ENCODE peak calls at places on chromosomes 7 and 10, in seven cellular contexts. One of them, this sample, is unnamed.

GRCh38 chr10:110651044-110651958 is 7.2 kb downstream of the RBM20 start:
- DNase-seq in cardiac fibroblast: peak; percentile 44
- DNase-seq in M059J: peak; percentile 97
- DNase-seq in thoracic aorta: no peak
- DNase-seq in NCI-H526: peak; percentile 48
- DNase-seq in COR-L47: no peak
- DNase-seq in stimulated activated CD4-positive, alpha-beta T cell treated with anti-CD3 and anti-CD28 coated beads, Interleukin-15, amount 100 ng/mL, for 1 hour: no peak
- DNase-seq in this sample: peak; percentile 93

GRCh38 chr7:100685631-100686145 is 8.4 kb downstream of the GIGYF1 start:
- DNase-seq in M059J: no peak
- DNase-seq in COR-L47: no peak
- DNase-seq in NCI-H526: no peak
- DNase-seq in cardiac fibroblast: no peak
- DNase-seq in stimulated activated CD4-positive, alpha-beta T cell treated with anti-CD3 and anti-CD28 coated beads, Interleukin-15, amount 100 ng/mL, for 1 hour: no peak
- DNase-seq in thoracic aorta: no peak
- DNase-seq in this sample: no peak

GRCh38 chr10:118447478-118447877 is 105.4 kb upstream of the FAM204A start:
- DNase-seq in M059J: peak; percentile 45
- DNase-seq in NCI-H526: no peak
- DNase-seq in thoracic aorta: no peak
- DNase-seq in cardiac fibroblast: peak; percentile 14
- DNase-seq in COR-L47: no peak
- DNase-seq in stimulated activated CD4-positive, alpha-beta T cell treated with anti-CD3 and anti-CD28 coated beads, Interleukin-15, amount 100 ng/mL, for 1 hour: no peak
- DNase-seq in this sample: peak; percentile 74

GRCh38 chr10:62726142-62726541 is 78.4 kb upstream of the ADO start:
- DNase-seq in cardiac fibroblast: no peak
- DNase-seq in NCI-H526: no peak
- DNase-seq in stimulated activated CD4-positive, alpha-beta T cell treated with anti-CD3 and anti-CD28 coated beads, Interleukin-15, amount 100 ng/mL, for 1 hour: no peak
- DNase-seq in M059J: peak; percentile 26
- DNase-seq in COR-L47: no peak
- DNase-seq in thoracic aorta: no peak
- DNase-seq in this sample: no peak

GRCh38 chr7:129607471-129608120 is 3.9 kb upstream of the NRF1 start:
- DNase-seq in stimulated activated CD4-positive, alpha-beta T cell treated with anti-CD3 and anti-CD28 coated beads, Interleukin-15, amount 100 ng/mL, for 1 hour: no peak
- DNase-seq in M059J: peak; percentile 54
- DNase-seq in COR-L47: peak; percentile 26
- DNase-seq in thoracic aorta: no peak
- DNase-seq in NCI-H526: peak; percentile 12
- DNase-seq in cardiac fibroblast: peak; percentile 64
- DNase-seq in this sample: peak; percentile 42

GRCh38 chr7:41979834-41980307 is 257.1 kb downstream of the GLI3 start:
- DNase-seq in thoracic aorta: no peak
- DNase-seq in stimulated activated CD4-positive, alpha-beta T cell treated with anti-CD3 and anti-CD28 coated beads, Interleukin-15, amount 100 ng/mL, for 1 hour: no peak
- DNase-seq in cardiac fibroblast: peak; percentile 64
- DNase-seq in M059J: peak; percentile 50
- DNase-seq in NCI-H526: no peak
- DNase-seq in COR-L47: no peak
- DNase-seq in this sample: peak; percentile 45

GRCh38 chr7:151249034-151249731 is 689 bp upstream of the SMARCD3 start:
- DNase-seq in thoracic aorta: no peak
- DNase-seq in M059J: peak; percentile 57
- DNase-seq in COR-L47: no peak
- DNase-seq in cardiac fibroblast: peak; percentile 64
- DNase-seq in stimulated activated CD4-positive, alpha-beta T cell treated with anti-CD3 and anti-CD28 coated beads, Interleukin-15, amount 100 ng/mL, for 1 hour: no peak
- DNase-seq in NCI-H526: no peak
- DNase-seq in this sample: peak; percentile 67

GRCh38 chr10:95430231-95430951 is 130.8 kb downstream of the SORBS1 start:
- DNase-seq in M059J: peak; percentile 61
- DNase-seq in NCI-H526: peak; percentile 44
- DNase-seq in cardiac fibroblast: peak; percentile 66
- DNase-seq in thoracic aorta: no peak
- DNase-seq in stimulated activated CD4-positive, alpha-beta T cell treated with anti-CD3 and anti-CD28 coated beads, Interleukin-15, amount 100 ng/mL, for 1 hour: no peak
- DNase-seq in COR-L47: no peak
- DNase-seq in this sample: peak; percentile 49

GRCh38 chr10:48273741-48274140 is 755 bp downstream of the FRMPD2 start:
- DNase-seq in M059J: peak; percentile 52
- DNase-seq in COR-L47: no peak
- DNase-seq in thoracic aorta: no peak
- DNase-seq in stimulated activated CD4-positive, alpha-beta T cell treated with anti-CD3 and anti-CD28 coated beads, Interleukin-15, amount 100 ng/mL, for 1 hour: no peak
- DNase-seq in cardiac fibroblast: peak; percentile 13
- DNase-seq in NCI-H526: no peak
- DNase-seq in this sample: no peak

GRCh38 chr10:26534384-26534783 is 96.2 kb downstream of the APBB1IP start:
- DNase-seq in NCI-H526: no peak
- DNase-seq in M059J: no peak
- DNase-seq in thoracic aorta: no peak
- DNase-seq in cardiac fibroblast: no peak
- DNase-seq in stimulated activated CD4-positive, alpha-beta T cell treated with anti-CD3 and anti-CD28 coated beads, Interleukin-15, amount 100 ng/mL, for 1 hour: no peak
- DNase-seq in COR-L47: no peak
- DNase-seq in this sample: no peak

GRCh38 chr10:71548494-71548846 is 151.8 kb downstream of the CDH23 start:
- DNase-seq in cardiac fibroblast: peak; percentile 13
- DNase-seq in M059J: no peak
- DNase-seq in thoracic aorta: no peak
- DNase-seq in NCI-H526: no peak
- DNase-seq in COR-L47: no peak
- DNase-seq in stimulated activated CD4-positive, alpha-beta T cell treated with anti-CD3 and anti-CD28 coated beads, Interleukin-15, amount 100 ng/mL, for 1 hour: no peak
- DNase-seq in this sample: no peak

GRCh38 chr10:24463683-24464426 is 254.9 kb downstream of the KIAA1217 start:
- DNase-seq in cardiac fibroblast: peak; percentile 91
- DNase-seq in thoracic aorta: no peak
- DNase-seq in COR-L47: no peak
- DNase-seq in NCI-H526: no peak
- DNase-seq in stimulated activated CD4-positive, alpha-beta T cell treated with anti-CD3 and anti-CD28 coated beads, Interleukin-15, amount 100 ng/mL, for 1 hour: no peak
- DNase-seq in M059J: peak; percentile 94
- DNase-seq in this sample: peak; percentile 99

GRCh38 chr7:2937701-2938513 is 93.8 kb upstream of the GNA12 start:
- DNase-seq in COR-L47: no peak
- DNase-seq in M059J: no peak
- DNase-seq in thoracic aorta: no peak
- DNase-seq in cardiac fibroblast: no peak
- DNase-seq in stimulated activated CD4-positive, alpha-beta T cell treated with anti-CD3 and anti-CD28 coated beads, Interleukin-15, amount 100 ng/mL, for 1 hour: no peak
- DNase-seq in NCI-H526: no peak
- DNase-seq in this sample: no peak

GRCh38 chr7:155899596-155899995 is 87.3 kb upstream of the SHH start:
- DNase-seq in thoracic aorta: no peak
- DNase-seq in M059J: no peak
- DNase-seq in stimulated activated CD4-positive, alpha-beta T cell treated with anti-CD3 and anti-CD28 coated beads, Interleukin-15, amount 100 ng/mL, for 1 hour: no peak
- DNase-seq in COR-L47: no peak
- DNase-seq in NCI-H526: no peak
- DNase-seq in cardiac fibroblast: no peak
- DNase-seq in this sample: no peak

GRCh38 chr7:98315318-98315993 is 34.0 kb downstream of the BRI3 start:
- DNase-seq in COR-L47: no peak
- DNase-seq in NCI-H526: no peak
- DNase-seq in M059J: no peak
- DNase-seq in thoracic aorta: no peak
- DNase-seq in stimulated activated CD4-positive, alpha-beta T cell treated with anti-CD3 and anti-CD28 coated beads, Interleukin-15, amount 100 ng/mL, for 1 hour: no peak
- DNase-seq in cardiac fibroblast: no peak
- DNase-seq in this sample: no peak

GRCh38 chr10:34666008-34666700 is 148.9 kb downstream of the PARD3 start:
- DNase-seq in NCI-H526: no peak
- DNase-seq in thoracic aorta: no peak
- DNase-seq in stimulated activated CD4-positive, alpha-beta T cell treated with anti-CD3 and anti-CD28 coated beads, Interleukin-15, amount 100 ng/mL, for 1 hour: no peak
- DNase-seq in M059J: peak; percentile 79
- DNase-seq in cardiac fibroblast: peak; percentile 96
- DNase-seq in COR-L47: no peak
- DNase-seq in this sample: peak; percentile 89

GRCh38 chr7:83579740-83580139 is 69.2 kb downstream of the SEMA3E start:
- DNase-seq in stimulated activated CD4-positive, alpha-beta T cell treated with anti-CD3 and anti-CD28 coated beads, Interleukin-15, amount 100 ng/mL, for 1 hour: no peak
- DNase-seq in M059J: peak; percentile 17
- DNase-seq in thoracic aorta: no peak
- DNase-seq in cardiac fibroblast: peak; percentile 35
- DNase-seq in COR-L47: no peak
- DNase-seq in NCI-H526: no peak
- DNase-seq in this sample: peak; percentile 1

GRCh38 chr10:3524086-3524960 is 260.7 kb downstream of the KLF6 start:
- DNase-seq in NCI-H526: no peak
- DNase-seq in thoracic aorta: no peak
- DNase-seq in COR-L47: no peak
- DNase-seq in M059J: peak; percentile 27
- DNase-seq in cardiac fibroblast: no peak
- DNase-seq in stimulated activated CD4-positive, alpha-beta T cell treated with anti-CD3 and anti-CD28 coated beads, Interleukin-15, amount 100 ng/mL, for 1 hour: no peak
- DNase-seq in this sample: no peak

GRCh38 chr7:47945261-47946015 is 2.8 kb downstream of the PKD1L1 start:
- DNase-seq in M059J: peak; percentile 73
- DNase-seq in cardiac fibroblast: peak; percentile 83
- DNase-seq in stimulated activated CD4-positive, alpha-beta T cell treated with anti-CD3 and anti-CD28 coated beads, Interleukin-15, amount 100 ng/mL, for 1 hour: peak; percentile 49
- DNase-seq in thoracic aorta: peak; percentile 62
- DNase-seq in COR-L47: peak; percentile 60
- DNase-seq in NCI-H526: peak; percentile 6
- DNase-seq in this sample: peak; percentile 69

GRCh38 chr7:1668486-1668931 is 1.6 kb upstream of the ELFN1 start:
- DNase-seq in COR-L47: no peak
- DNase-seq in stimulated activated CD4-positive, alpha-beta T cell treated with anti-CD3 and anti-CD28 coated beads, Interleukin-15, amount 100 ng/mL, for 1 hour: no peak
- DNase-seq in thoracic aorta: no peak
- DNase-seq in cardiac fibroblast: no peak
- DNase-seq in NCI-H526: no peak
- DNase-seq in M059J: peak; percentile 46
- DNase-seq in this sample: no peak

GRCh38 chr10:53667063-53667462 is 894.5 kb upstream of the MBL2 start:
- DNase-seq in stimulated activated CD4-positive, alpha-beta T cell treated with anti-CD3 and anti-CD28 coated beads, Interleukin-15, amount 100 ng/mL, for 1 hour: no peak
- DNase-seq in COR-L47: no peak
- DNase-seq in NCI-H526: no peak
- DNase-seq in cardiac fibroblast: no peak
- DNase-seq in thoracic aorta: no peak
- DNase-seq in M059J: no peak
- DNase-seq in this sample: no peak

This sample was measured in RPMI7951.